ENCODE peak calls at places on chromosomes 4 and X, in six cellular contexts. P is K562, V is H1, S is SK-N-SH, M is HL-60, Q is HepG2. F is an unnamed sample.

GRCh38 chrX:38768079-38768478 is 33.2 kb upstream of the MID1IP1 start:
- DNase-seq in P (no peak), V (no peak), S (peak; percentile 19), M (no peak), Q (no peak), F (no peak)

GRCh38 chr4:138243369-138243768 is 1.2 kb upstream of the SLC7A11 start:
- DNase-seq in P (no peak), V (no peak), S (no peak), M (no peak), Q (no peak), F (no peak)

GRCh38 chr4:139651282-139652194 is 14.1 kb upstream of the MGST2 start:
- DNase-seq in P (peak; percentile 67), V (peak; percentile 79), S (peak; percentile 64), M (no peak), Q (peak; percentile 56), F (no peak)

GRCh38 chr4:64911846-64912245 is 502.6 kb upstream of the TECRL start:
- DNase-seq in P (no peak), V (no peak), S (no peak), M (no peak), Q (no peak), F (no peak)

GRCh38 chrX:11792461-11793421 is 34.7 kb downstream of the MSL3 start:
- DNase-seq in P (no peak), V (no peak), S (no peak), M (no peak), Q (no peak), F (peak; percentile 86)

GRCh38 chr4:13537011-13537831 is 7.1 kb downstream of the NKX3-2 start:
- DNase-seq in P (peak; percentile 3), V (peak; percentile 58), S (peak; percentile 21), M (no peak), Q (no peak), F (no peak)

GRCh38 chr4:145623831-145624230 is 4.6 kb downstream of the MMAA start:
- DNase-seq in P (no peak), V (no peak), S (no peak), M (no peak), Q (no peak), F (no peak)

GRCh38 chrX:154890990-154891639 is 5.0 kb downstream of the F8A1 start:
- DNase-seq in P (no peak), V (no peak), S (no peak), M (no peak), Q (no peak), F (no peak)

GRCh38 chr4:66266035-66266434 is 595.7 kb upstream of the EPHA5 start:
- DNase-seq in P (no peak), V (peak; percentile 48), S (no peak), M (no peak), Q (no peak), F (no peak)

GRCh38 chrX:20432048-20432447 is 165.3 kb upstream of the RPS6KA3 start:
- DNase-seq in P (no peak), V (no peak), S (no peak), M (no peak), Q (no peak), F (no peak)

GRCh38 chr4:176404591-176404990 is 84.8 kb downstream of the SPCS3 start:
- DNase-seq in P (no peak), V (no peak), S (no peak), M (no peak), Q (no peak), F (no peak)

GRCh38 chrX:13691845-13692334 is 3.0 kb downstream of the RAB9A start:
- DNase-seq in P (no peak), V (no peak), S (no peak), M (no peak), Q (peak; percentile 3), F (no peak)

GRCh38 chr4:142095886-142096605 is 459.7 kb downstream of the IL15 start:
- DNase-seq in P (no peak), V (no peak), S (no peak), M (no peak), Q (no peak), F (no peak)

GRCh38 chrX:10326578-10326977 is 169.8 kb downstream of the CLCN4 start:
- DNase-seq in P (no peak), V (no peak), S (peak; percentile 30), M (no peak), Q (peak; percentile 25), F (no peak)

GRCh38 chrX:95754411-95754810 is 930.2 kb upstream of the DIAPH2 start:
- DNase-seq in P (no peak), V (no peak), S (no peak), M (no peak), Q (no peak), F (no peak)

GRCh38 chrX:51395807-51396728 is 63.4 kb downstream of the NUDT10 start:
- DNase-seq in P (peak; percentile 16), V (peak; percentile 43), S (peak; percentile 73), M (no peak), Q (no peak), F (no peak)

GRCh38 chr4:1855334-1856070 is 454 bp downstream of the LETM1 start:
- DNase-seq in P (peak; percentile 73), V (peak; percentile 57), S (peak; percentile 62), M (no peak), Q (no peak), F (no peak)

GRCh38 chr4:32876546-32876945 is 2156.4 kb downstream of the PCDH7 start:
- DNase-seq in P (no peak), V (no peak), S (no peak), M (no peak), Q (no peak), F (no peak)

GRCh38 chr4:33625762-33626161 is 2618.6 kb downstream of the ARAP2 start:
- DNase-seq in P (no peak), V (no peak), S (no peak), M (no peak), Q (no peak), F (no peak)

GRCh38 chr4:7034262-7035081 is 8.7 kb upstream of the TADA2B start:
- DNase-seq in P (no peak), V (no peak), S (no peak), M (no peak), Q (peak; percentile 91), F (no peak)

GRCh38 chr4:117455088-117455487 is 369.7 kb upstream of the TRAM1L1 start:
- DNase-seq in P (no peak), V (no peak), S (no peak), M (no peak), Q (no peak), F (no peak)

GRCh38 chrX:74593593-74593992 is 20.8 kb downstream of the RLIM start:
- DNase-seq in P (no peak), V (no peak), S (no peak), M (no peak), Q (no peak), F (no peak)

GRCh38 chr4:1246901-1247810 is 1.8 kb downstream of the CTBP1 start:
- DNase-seq in P (peak; percentile 53), V (peak; percentile 44), S (peak; percentile 64), M (no peak), Q (no peak), F (no peak)

DNA sequence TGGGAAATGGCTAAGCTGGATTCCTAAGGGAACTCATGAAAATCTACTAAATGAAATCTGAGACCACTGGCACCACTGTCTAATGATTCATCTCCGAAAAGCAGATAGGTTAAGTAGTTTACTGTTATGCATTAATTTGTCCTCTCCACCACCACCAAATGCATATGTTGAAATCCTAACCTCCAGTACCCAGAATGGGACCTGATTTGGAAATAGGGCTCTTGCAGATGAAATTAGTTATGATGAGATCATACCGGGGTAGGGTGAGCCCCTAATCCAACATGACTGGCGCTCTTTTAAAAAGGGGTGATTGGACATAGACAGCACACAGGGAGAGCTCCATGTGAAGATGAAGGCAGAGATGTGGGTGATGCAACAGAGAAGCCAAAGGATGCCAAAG is 124.9 kb upstream of the GUCY1A1 start:
- DNase-seq in P (no peak), V (no peak), S (no peak), M (no peak), Q (no peak), F (no peak)
- H3K27ac ChIP-seq in P (no peak overlapping the region), V (no peak overlapping the region), S (no peak overlapping the region), M (no peak overlapping the region), Q (no peak overlapping the region), F (no peak overlapping the region)

DNA sequence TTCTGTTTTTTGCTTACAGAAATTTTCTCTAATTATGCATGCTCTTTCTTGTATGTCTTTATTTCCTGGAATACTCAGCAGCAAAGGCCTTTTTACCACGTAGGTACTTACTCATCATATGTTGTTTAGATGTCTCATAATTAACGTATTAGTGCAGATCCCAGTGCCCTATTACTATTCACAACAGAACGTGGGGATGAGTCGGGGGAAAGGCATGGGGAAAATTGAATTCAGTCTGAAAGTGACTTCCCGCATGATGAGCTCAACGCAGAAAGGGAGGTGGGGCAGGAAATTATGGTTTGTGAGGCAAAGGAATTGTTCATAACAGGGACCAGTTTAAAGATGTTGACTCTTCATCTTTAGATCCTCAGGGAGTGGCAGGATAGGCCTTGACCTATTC is 1.9 kb upstream of the TMPRSS11D start:
- DNase-seq in P (no peak), V (no peak), S (no peak), M (no peak), Q (no peak), F (no peak)
- TF ChIP-seq GABPA in P (no peak), V (no peak), S (peak; percentile 27), M (no peak), Q (no peak), F (no peak)

DNA sequence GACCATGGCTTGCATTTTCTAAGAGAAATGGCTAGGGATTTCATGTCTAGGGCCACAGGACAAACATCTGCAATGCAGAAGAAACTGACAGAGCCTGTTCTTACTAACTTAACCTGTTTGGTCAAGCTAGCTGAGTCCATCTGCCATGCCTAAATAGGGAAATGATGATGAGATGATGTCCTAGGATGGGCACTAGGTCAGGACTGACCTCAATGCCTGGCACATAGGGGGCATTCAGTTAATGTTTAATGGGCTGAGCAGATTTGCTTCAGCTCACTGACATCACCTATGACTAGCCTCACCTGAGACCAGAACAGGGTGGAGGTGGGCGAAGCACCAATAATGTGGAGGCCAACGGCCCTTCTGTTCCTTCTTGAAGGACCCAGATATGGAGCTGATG is 174.2 kb upstream of the SCML1 start:
- DNase-seq in P (no peak), V (no peak), S (no peak), M (no peak), Q (no peak), F (no peak)
- H3K27ac ChIP-seq in P (no peak overlapping the region), V (no peak overlapping the region), S (no peak overlapping the region), M (no peak overlapping the region), Q (no peak overlapping the region), F (no peak overlapping the region)

GRCh38 chrX:7330971-7331746 is 183.2 kb upstream of the PUDP start:
- DNase-seq in P (no peak), V (no peak), S (no peak), M (no peak), Q (no peak), F (no peak)
- TF ChIP-seq GABPA in P (no peak), V (no peak), S (no peak), M (no peak), Q (no peak), F (no peak)

DNA sequence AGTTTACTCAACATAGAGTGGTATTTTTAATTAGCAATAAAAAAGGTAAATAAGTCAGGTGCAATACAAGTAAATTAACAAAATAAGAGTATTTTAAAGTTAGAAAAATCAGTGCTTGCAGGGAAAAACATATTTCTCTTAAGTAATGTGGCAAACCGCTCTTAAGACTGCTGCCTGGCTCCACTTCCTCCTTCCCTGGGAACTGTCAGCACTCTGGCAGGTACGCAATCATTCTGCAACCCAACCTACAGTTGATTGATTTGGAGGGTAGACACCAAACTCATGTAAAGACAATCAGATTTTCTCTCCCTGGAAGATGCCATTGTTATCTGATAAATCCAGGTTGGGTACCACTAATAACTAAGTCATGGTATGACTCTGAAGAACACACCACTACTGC is 63.9 kb downstream of the PPP3CA start:
- DNase-seq in P (no peak), V (no peak), S (no peak), M (peak; percentile 13), Q (no peak), F (no peak)
- H3K27ac ChIP-seq in P (no peak overlapping the region), V (no peak overlapping the region), S (no peak overlapping the region), M (no peak overlapping the region), Q (no peak overlapping the region), F (no peak overlapping the region)

F was measured in GM12878.